ENCODE peak calls at places on chromosomes 1 and 21, in four cellular contexts. E is ascending aorta, X is heart right ventricle, J is astrocyte of the cerebellum. M is an unnamed sample.
A peak's percentile ranks its signal among the peaks of the same experiment; 100 is the strongest.

GRCh38 chr21:26804895-26805609 is 40.2 kb downstream of the ADAMTS1 start:
- DNase-seq in E (no peak), J (no peak), X (no peak), M (no peak)

GRCh38 chr1:89260575-89261275 is 11.9 kb downstream of the GBP5 start:
- DNase-seq in J (no peak), X (no peak), E (no peak), M (no peak)

GRCh38 chr1:31932491-31933316 is 5.5 kb downstream of the PTP4A2 start:
- DNase-seq in X (no peak), J (no peak), E (no peak), M (no peak)

GRCh38 chr1:202105571-202106339 is 17.0 kb upstream of the GPR37L1 start:
- DNase-seq in E (no peak), J (no peak), X (no peak), M (peak; percentile 56)

GRCh38 chr1:61692155-61692783 is 32.7 kb downstream of the TM2D1 start:
- DNase-seq in E (no peak), X (no peak), J (no peak), M (no peak)

GRCh38 chr1:185546029-185546428 is 188.2 kb upstream of the HMCN1 start:
- DNase-seq in J (no peak), X (no peak), E (no peak), M (no peak)

GRCh38 chr1:30515746-30516504 is 207.5 kb downstream of the MATN1 start:
- DNase-seq in J (no peak), X (no peak), E (no peak), M (no peak)

GRCh38 chr1:30852026-30852425 is 56.5 kb downstream of the SDC3 start:
- DNase-seq in E (no peak), J (no peak), X (peak; percentile 83), M (no peak)

GRCh38 chr1:152466217-152466616 is 44.4 kb upstream of the LCE5A start:
- DNase-seq in E (no peak), X (no peak), J (no peak), M (no peak)

GRCh38 chr1:83961571-83962295 is 37.2 kb downstream of the TTLL7 start:
- DNase-seq in X (no peak), E (no peak), J (no peak), M (no peak)

GRCh38 chr1:92709738-92710137 is 75.2 kb downstream of the EVI5 start:
- DNase-seq in E (no peak), J (peak; percentile 41), X (no peak), M (peak; percentile 66)

GRCh38 chr1:60831780-60832179 is 250.6 kb upstream of the NFIA start:
- DNase-seq in J (no peak), X (no peak), E (no peak), M (no peak)

GRCh38 chr1:105652109-105652508 is 1404.4 kb upstream of the PRMT6 start:
- DNase-seq in E (no peak), X (no peak), J (no peak), M (no peak)

GRCh38 chr1:109579496-109579895 is 31.1 kb downstream of the GNAI3 start:
- DNase-seq in E (no peak), J (peak; percentile 76), X (peak; percentile 19), M (no peak)

GRCh38 chr1:178944729-178945128 is 73.9 kb upstream of the ANGPTL1 start:
- DNase-seq in J (no peak), X (no peak), E (no peak), M (no peak)

GRCh38 chr1:42830631-42831030 is 13.4 kb upstream of the SVBP start:
- DNase-seq in E (no peak), X (no peak), J (no peak), M (no peak)

GRCh38 chr1:2904191-2904590 is 102.7 kb upstream of the TTC34 start:
- DNase-seq in J (no peak), E (no peak), X (no peak), M (no peak)

GRCh38 chr1:188022661-188023060 is 1193.9 kb downstream of the PLA2G4A start:
- DNase-seq in J (no peak), E (no peak), X (no peak), M (peak; percentile 20)

GRCh38 chr1:39529901-39530535 is 38.6 kb downstream of the BMP8A start:
- DNase-seq in J (no peak), X (no peak), E (no peak), M (no peak)

GRCh38 chr1:3919706-3920105 is 19.6 kb upstream of the C1orf174 start:
- DNase-seq in J (no peak), X (no peak), E (no peak), M (no peak)

GRCh38 chr1:211329764-211330201 is 3.1 kb downstream of the TRAF5 start:
- DNase-seq in X (no peak), J (no peak), E (no peak), M (no peak)

GRCh38 chr1:53186533-53186932 is 10.1 kb upstream of the CPT2 start:
- DNase-seq in E (no peak), X (no peak), J (no peak), M (no peak)

GRCh38 chr21:34670962-34671348 is 2.2 kb downstream of the CLIC6 start:
- DNase-seq in E (no peak), J (no peak), X (no peak), M (no peak)

GRCh38 chr1:53430256-53430655 is 28.9 kb upstream of the DMRTB1 start:
- DNase-seq in E (no peak), X (no peak), J (no peak), M (no peak)

GRCh38 chr1:3662080-3662671 is 9.9 kb downstream of the TP73 start:
- DNase-seq in X (no peak), E (no peak), J (no peak), M (no peak)

GRCh38 chr1:220884109-220884980 is 5.1 kb downstream of the HLX start:
- DNase-seq in J (no peak), X (no peak), E (no peak), M (peak; percentile 13)

GRCh38 chr1:154342132-154342531 is 16.8 kb downstream of the ATP8B2 start:
- DNase-seq in X (no peak), E (no peak), J (no peak), M (no peak)

GRCh38 chr1:181366910-181367309 is 116.4 kb upstream of the CACNA1E start:
- DNase-seq in E (no peak), X (no peak), J (no peak), M (no peak)

GRCh38 chr1:10629091-10629815 is 154.5 kb downstream of the PEX14 start:
- DNase-seq in E (no peak), J (no peak), X (no peak), M (no peak)

GRCh38 chr1:19452221-19452663 is 33.1 kb downstream of the CAPZB start:
- DNase-seq in E (peak; percentile 64), X (no peak), J (no peak), M (no peak)

GRCh38 chr1:174190800-174191199 is 31.5 kb downstream of the RABGAP1L start:
- DNase-seq in J (no peak), E (no peak), X (no peak), M (no peak)

GRCh38 chr1:174191255-174191906 is 32.1 kb downstream of the RABGAP1L start:
- DNase-seq in J (peak; percentile 2), E (no peak), X (no peak), M (peak; percentile 97)

GRCh38 chr1:174194451-174194850 is 35.1 kb downstream of the RABGAP1L start:
- DNase-seq in E (no peak), X (no peak), J (no peak), M (no peak)

GRCh38 chr1:174189424-174190062 is 30.2 kb downstream of the RABGAP1L start:
- DNase-seq in J (no peak), X (no peak), E (no peak), M (peak; percentile 36)
- TF ChIP-seq CTCF in J (no peak), X (no peak), E (no peak), M (no peak)

GRCh38 chr1:76872944-76873343 is 5.7 kb downstream of the ST6GALNAC5 start:
- DNase-seq in E (no peak), X (no peak), J (no peak), M (no peak)
- H3K4me3 ChIP-seq in E (no peak overlapping the region), X (no peak overlapping the region), J (no peak overlapping the region), M (no peak overlapping the region)

DNA sequence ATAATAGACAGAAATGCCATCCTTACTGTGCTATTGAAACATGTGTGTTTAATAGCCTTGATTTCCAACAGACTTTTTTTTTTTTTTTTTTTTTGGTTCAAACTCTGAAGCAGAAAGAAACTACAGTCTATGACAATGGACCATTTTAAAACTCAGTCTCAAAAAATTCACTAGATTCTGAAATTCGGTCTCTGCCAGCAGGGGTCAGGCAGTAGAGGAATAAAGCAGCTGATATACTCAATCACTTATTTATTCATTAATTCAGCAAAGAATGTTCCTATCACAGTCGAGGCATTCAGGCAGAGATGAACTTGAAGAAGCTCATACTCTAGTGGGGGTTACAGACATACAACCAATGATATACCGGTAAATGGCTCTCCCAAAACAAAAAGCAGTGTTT is 260.9 kb upstream of the DMRTA2 start:
- DNase-seq in X (no peak), E (no peak), J (no peak), M (no peak)
- TF ChIP-seq CTCF in X (no peak), E (no peak), J (no peak), M (peak; percentile 20)

GRCh38 chr21:14383596-14384210 is 757 bp upstream of the HSPA13 start:
- DNase-seq in J (no peak), X (no peak), E (no peak), M (peak; percentile 4)

GRCh38 chr21:14388282-14388681 is 5.3 kb upstream of the HSPA13 start:
- DNase-seq in X (no peak), J (no peak), E (no peak), M (no peak)

GRCh38 chr21:14382835-14383595 is at the start of gene HSPA13:
- DNase-seq in E (peak; percentile 100), X (peak; percentile 100), J (peak; percentile 100), M (peak; percentile 99)

GRCh38 chr21:14382486-14382834 is 486 bp downstream of the HSPA13 start:
- DNase-seq in X (peak; percentile 8), E (no peak), J (no peak), M (no peak)

GRCh38 chr21:14384453-14384852 is 1.5 kb upstream of the HSPA13 start:
- DNase-seq in J (no peak), E (no peak), X (no peak), M (no peak)
- H3K4me3 ChIP-seq in J (no peak overlapping the region), E (no peak overlapping the region), X (no peak overlapping the region), M (no peak overlapping the region)

M was measured in retinal pigment epithelial cell.